ENCODE peak calls at places on chromosomes 5 and 9, in five cellular contexts. H is endothelial cell, K is stomach, U is natural killer cell, L is tibial artery. S is an unnamed sample.
A peak's percentile ranks its signal among the peaks of the same experiment; 100 is the strongest.

GRCh38 chr5:142561029-142561428 is 124.9 kb downstream of the FGF1 start:
- DNase-seq in H (no peak), K (no peak), U (no peak), L (no peak), S (no peak)

GRCh38 chr5:157518963-157519362 is 56.6 kb downstream of the ADAM19 start:
- DNase-seq in H (no peak), K (no peak), U (no peak), L (no peak), S (no peak)

GRCh38 chr5:17431272-17432050 is 66.6 kb upstream of the TAF11L2 start:
- DNase-seq in H (no peak), K (no peak), U (no peak), L (no peak), S (no peak)

GRCh38 chr9:129988607-129989361 is 54.2 kb downstream of the FNBP1 start:
- DNase-seq in H (no peak), K (no peak), U (no peak), L (no peak), S (no peak)

GRCh38 chr9:111959468-111959941 is 62.9 kb downstream of the UGCG start:
- DNase-seq in H (no peak), K (peak; percentile 63), U (no peak), L (no peak), S (no peak)

GRCh38 chr9:7088598-7088997 is 330.8 kb downstream of the KDM4C start:
- DNase-seq in H (no peak), K (no peak), U (no peak), L (no peak), S (no peak)

GRCh38 chr9:94108584-94108983 is 24.3 kb downstream of the PTPDC1 start:
- DNase-seq in H (peak; percentile 8), K (no peak), U (no peak), L (peak; percentile 74), S (no peak)

GRCh38 chr5:108264533-108264932 is 117.4 kb downstream of the FBXL17 start:
- DNase-seq in H (no peak), K (no peak), U (no peak), L (no peak), S (no peak)

GRCh38 chr5:105504-106080 is 13.6 kb downstream of the PLEKHG4B start:
- DNase-seq in H (no peak), K (no peak), U (no peak), L (no peak), S (no peak)

GRCh38 chr9:138006576-138007233 is 129.1 kb downstream of the CACNA1B start:
- DNase-seq in H (no peak), K (peak; percentile 19), U (peak; percentile 11), L (peak; percentile 49), S (no peak)

GRCh38 chr9:129414377-129415021 is 206.4 kb downstream of the C9orf50 start:
- DNase-seq in H (no peak), K (no peak), U (no peak), L (no peak), S (no peak)

GRCh38 chr9:36995927-36996471 is 38.1 kb downstream of the PAX5 start:
- DNase-seq in H (peak; percentile 87), K (peak; percentile 70), U (peak; percentile 36), L (no peak), S (no peak)

GRCh38 chr5:104734046-104734445 is 1171.5 kb upstream of the NUDT12 start:
- DNase-seq in H (no peak), K (no peak), U (no peak), L (no peak), S (no peak)

GRCh38 chr5:90488791-90489190 is 14.1 kb downstream of the POLR3G start:
- DNase-seq in H (no peak), K (no peak), U (no peak), L (no peak), S (no peak)

GRCh38 chr5:178533136-178533535 is 57.1 kb downstream of the COL23A1 start:
- DNase-seq in H (no peak), K (no peak), U (no peak), L (no peak), S (no peak)

GRCh38 chr9:135077497-135078200 is 9.8 kb upstream of the OLFM1 start:
- DNase-seq in H (peak; percentile 80), K (peak; percentile 23), U (no peak), L (peak; percentile 55), S (no peak)

GRCh38 chr9:131578016-131578415 is 32.7 kb downstream of the PRRT1B start:
- DNase-seq in H (no peak), K (no peak), U (no peak), L (no peak), S (no peak)

GRCh38 chr5:38994329-38994927 is 79.8 kb downstream of the RICTOR start:
- DNase-seq in H (peak; percentile 34), K (no peak), U (no peak), L (no peak), S (no peak)

DNA sequence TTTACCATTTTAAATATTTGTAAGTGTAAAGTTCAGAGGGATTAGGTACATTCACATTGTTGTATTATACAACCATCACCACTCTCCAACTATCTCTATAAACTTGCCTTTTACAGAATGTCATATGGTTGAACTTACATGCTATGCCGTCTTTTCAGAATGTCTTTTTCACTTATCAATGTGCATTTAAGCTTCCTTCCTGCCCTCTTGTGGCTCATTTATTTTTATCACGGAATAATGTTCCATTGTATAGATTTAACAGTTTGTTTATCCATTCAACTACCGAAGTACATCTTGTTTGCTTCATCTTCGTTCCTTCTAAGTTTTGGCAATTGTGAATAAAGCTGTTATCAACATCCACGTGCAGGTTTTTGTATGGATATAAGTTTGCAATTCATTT is 133.3 kb upstream of the C6 start:
- DNase-seq in H (no peak), K (no peak), U (no peak), L (no peak), S (no peak)
- TF ChIP-seq CTCF in H (no peak), K (no peak), U (no peak), L (no peak), S (peak; percentile 17)

DNA sequence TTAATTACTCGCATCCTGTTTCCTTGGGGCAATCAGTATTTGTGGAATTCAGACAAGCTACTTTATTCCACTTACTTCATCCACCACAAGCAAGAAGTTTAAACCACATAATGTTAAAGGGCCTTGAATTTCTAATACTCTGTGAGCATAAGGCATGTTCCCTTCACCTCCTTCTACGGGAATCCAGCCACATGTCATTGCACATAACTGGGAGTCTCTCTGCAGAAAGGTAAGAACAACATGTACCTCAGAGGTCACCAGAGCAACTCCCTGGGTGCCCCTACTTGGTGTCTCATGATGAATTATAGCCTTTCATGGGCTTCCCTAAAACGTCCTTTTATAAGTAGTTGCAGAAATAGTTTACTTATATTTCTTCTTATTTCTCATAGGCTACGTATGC is 553.2 kb downstream of the DTWD2 start:
- DNase-seq in H (no peak), K (no peak), U (no peak), L (no peak), S (no peak)
- TF ChIP-seq CTCF in H (no peak), K (no peak), U (no peak), L (no peak), S (no peak)

GRCh38 chr5:150122158-150122510 is 33.5 kb downstream of the PDGFRB start:
- DNase-seq in H (no peak), K (peak; percentile 49), U (no peak), L (peak; percentile 63), S (no peak)
- TF ChIP-seq CTCF in H (no peak), K (no peak), U (no peak), L (no peak), S (no peak)

GRCh38 chr5:3509290-3509689 is 86.3 kb upstream of the IRX1 start:
- DNase-seq in H (no peak), K (no peak), U (no peak), L (no peak), S (no peak)
- TF ChIP-seq CTCF in H (no peak), K (no peak), U (no peak), L (no peak), S (peak; percentile 49)

DNA sequence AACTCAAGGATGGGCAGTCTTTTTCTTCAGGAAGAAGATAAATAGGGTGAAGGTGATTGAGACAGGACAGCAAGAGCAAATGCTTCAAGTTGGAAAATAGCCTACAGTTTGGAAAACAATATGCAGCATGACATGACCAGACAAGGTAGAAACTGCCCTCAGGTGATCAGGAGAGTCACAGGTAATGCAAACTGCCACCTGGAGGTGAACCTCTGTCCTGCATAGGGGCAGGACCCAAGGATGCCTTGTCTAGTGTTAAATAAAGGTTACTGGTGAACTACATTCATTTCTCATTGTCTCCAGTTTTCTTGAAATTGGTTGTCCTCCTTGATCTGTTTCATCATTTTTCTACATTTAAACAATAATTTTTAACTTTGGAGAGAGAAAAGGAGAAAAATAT is 232.1 kb downstream of the SEMA5A start:
- DNase-seq in H (no peak), K (no peak), U (no peak), L (no peak), S (no peak)
- TF ChIP-seq CTCF in H (no peak), K (no peak), U (no peak), L (no peak), S (no peak)

S was measured in type B pancreatic cell.